ENCODE peak calls at places on chromosomes 6 and 20, in nine cellular contexts. F, N, E, H, I, W, C, R and Z are unnamed samples.

GRCh38 chr6:292506-293184 is 358 bp downstream of the DUSP22 start:
- DNase-seq in C (peak), W (no peak), F (peak), R (peak), H (peak), I (no peak), N (peak), E (peak), Z (no peak)

GRCh38 chr20:51531141-51531710 is 11.3 kb downstream of the NFATC2 start:
- DNase-seq in E (peak), W (no peak), I (no peak), H (peak), R (peak), C (peak), F (peak), N (no peak), Z (peak)

GRCh38 chr6:140684776-140685550 is 1310.5 kb upstream of the CITED2 start:
- DNase-seq in C (no peak), I (peak), W (no peak), F (no peak), H (no peak), N (no peak), R (no peak), E (no peak), Z (no peak)

GRCh38 chr6:124869412-124869811 is 92.8 kb upstream of the RNF217 start:
- DNase-seq in W (no peak), R (no peak), N (no peak), H (no peak), E (no peak), C (no peak), F (no peak), I (no peak), Z (no peak)

GRCh38 chr6:166977626-166978550 is 21.3 kb upstream of the CEP43 start:
- DNase-seq in R (no peak), F (no peak), H (no peak), I (no peak), E (no peak), C (no peak), W (no peak), N (no peak), Z (no peak)

GRCh38 chr6:38861957-38862401 is 146.9 kb downstream of the DNAH8 start:
- DNase-seq in N (no peak), I (peak), R (no peak), W (no peak), F (no peak), C (no peak), H (no peak), E (no peak), Z (no peak)

GRCh38 chr6:44143731-44144130 is 14.9 kb upstream of the CAPN11 start:
- DNase-seq in N (no peak), C (no peak), F (no peak), E (no peak), W (no peak), I (no peak), R (no peak), H (no peak), Z (no peak)

GRCh38 chr6:149028767-149029405 is 282.1 kb downstream of the UST start:
- DNase-seq in C (peak), N (peak), F (peak), I (peak), R (no peak), W (peak), E (peak), H (peak), Z (peak)

GRCh38 chr20:31605902-31606677 is 1.0 kb downstream of the ID1 start:
- DNase-seq in E (no peak), H (peak), I (no peak), C (peak), W (no peak), N (no peak), R (no peak), F (no peak), Z (peak)